ENCODE peak calls at places on chromosomes 1 and 21, in five cellular contexts. O is GM04503, I is mucosa of gallbladder, F is aorta, W is NCI-H774. D is an unnamed sample.

GRCh38 chr21:31622397-31622796 is 37.1 kb upstream of the SOD1 start:
- DNase-seq in W (no peak), O (no peak), I (no peak), F (no peak), D (no peak)

GRCh38 chr1:54409156-54410142 is 3.3 kb upstream of the SSBP3 start:
- DNase-seq in I (peak), O (no peak), W (no peak), F (no peak), D (no peak)

GRCh38 chr1:234490789-234491479 is 12.0 kb upstream of the TARBP1 start:
- DNase-seq in O (no peak), I (no peak), W (no peak), F (no peak), D (no peak)

GRCh38 chr21:45084121-45084520 is 9.7 kb downstream of the ADARB1 start:
- DNase-seq in F (no peak), I (no peak), W (no peak), O (no peak), D (no peak)

GRCh38 chr1:2637472-2637871 is 4.7 kb upstream of the MMEL1 start:
- DNase-seq in W (no peak), F (no peak), I (no peak), O (no peak), D (no peak)

GRCh38 chr1:68087184-68087583 is 36.8 kb upstream of the DIRAS3 start:
- DNase-seq in F (no peak), I (no peak), O (no peak), W (no peak), D (no peak)

GRCh38 chr21:41802684-41803083 is 35.8 kb upstream of the RIPK4 start:
- DNase-seq in F (peak), W (no peak), O (peak), I (peak), D (no peak)

GRCh38 chr1:117466761-117467160 is 99.5 kb downstream of the MAN1A2 start:
- DNase-seq in O (no peak), I (no peak), W (no peak), F (no peak), D (no peak)

GRCh38 chr1:51058863-51059262 is 43.2 kb upstream of the C1orf185 start:
- DNase-seq in W (no peak), O (no peak), F (no peak), I (no peak), D (no peak)

GRCh38 chr1:31785020-31785946 is 21.1 kb upstream of the ADGRB2 start:
- DNase-seq in F (peak), I (no peak), W (no peak), O (no peak), D (no peak)

GRCh38 chr1:90955769-90956168 is 66.1 kb downstream of the ZNF644 start:
- DNase-seq in F (no peak), O (no peak), W (no peak), I (no peak), D (no peak)

GRCh38 chr1:12600880-12601633 is 17.0 kb downstream of the DHRS3 start:
- DNase-seq in W (no peak), F (no peak), O (no peak), I (peak), D (peak)

GRCh38 chr1:232438476-232438875 is 191.5 kb downstream of the SIPA1L2 start:
- DNase-seq in O (no peak), I (no peak), F (no peak), W (peak), D (no peak)

GRCh38 chr1:230832466-230832865 is 35.9 kb downstream of the C1orf198 start:
- DNase-seq in F (no peak), I (peak), W (no peak), O (no peak), D (peak)

GRCh38 chr1:75796376-75797272 is at the start of gene MSH4:
- DNase-seq in W (no peak), I (no peak), F (peak), O (no peak), D (no peak)

GRCh38 chr21:39016740-39017315 is 166.4 kb downstream of the PSMG1 start:
- DNase-seq in F (peak), O (no peak), W (no peak), I (no peak), D (no peak)

GRCh38 chr1:192530254-192530653 is 45.3 kb upstream of the RGS1 start:
- DNase-seq in F (no peak), W (no peak), O (no peak), I (no peak), D (no peak)

GRCh38 chr1:13807213-13807612 is 107.2 kb downstream of the PRDM2 start:
- DNase-seq in W (no peak), F (no peak), O (no peak), I (no peak), D (no peak)

GRCh38 chr1:151935154-151935553 is 25.8 kb upstream of the THEM4 start:
- DNase-seq in I (no peak), O (no peak), F (no peak), W (no peak), D (no peak)

GRCh38 chr1:53918343-53918742 is 24.4 kb downstream of the DIO1 start:
- DNase-seq in F (no peak), W (no peak), I (no peak), O (no peak), D (no peak)

GRCh38 chr1:218658294-218658693 is 313.2 kb downstream of the TGFB2 start:
- DNase-seq in W (no peak), I (no peak), O (no peak), F (no peak), D (no peak)

GRCh38 chr1:226466301-226466700 is 58.4 kb upstream of the PARP1 start:
- DNase-seq in F (no peak), W (no peak), I (no peak), O (no peak), D (no peak)

GRCh38 chr1:153238536-153238935 is 21.0 kb upstream of the LORICRIN start:
- DNase-seq in O (no peak), I (no peak), W (no peak), F (no peak), D (no peak)

GRCh38 chr1:18302788-18303413 is 177.8 kb upstream of the KLHDC7A start:
- DNase-seq in O (no peak), I (no peak), F (no peak), W (no peak), D (no peak)

GRCh38 chr1:83718338-83718737 is 280.6 kb downstream of the TTLL7 start:
- DNase-seq in O (no peak), F (no peak), I (no peak), W (no peak), D (no peak)